ENCODE peak calls at places on chromosomes 11 and 22, in six cellular contexts. M is fibroblast of lung, Z is body of pancreas, L is endothelial cell of umbilical vein, G is mucosa of descending colon, B is adrenal gland. N is an unnamed sample.

GRCh38 chr11:1874406-1875092 is 17.1 kb downstream of the PRR33 start:
- DNase-seq in M (no peak), Z (no peak), L (no peak), G (peak; percentile 31), B (no peak), N (no peak)

GRCh38 chr11:70128435-70128906 is 50.4 kb downstream of the ANO1 start:
- DNase-seq in M (peak; percentile 59), Z (no peak), L (peak; percentile 52), G (no peak), B (no peak), N (no peak)

GRCh38 chr22:37485714-37486223 is 415 bp downstream of the MFNG start:
- DNase-seq in M (no peak), Z (no peak), L (peak; percentile 27), G (peak; percentile 49), B (no peak), N (no peak)

GRCh38 chr11:62664405-62665074 is 470 bp downstream of the C11orf98 start:
- DNase-seq in M (peak; percentile 67), Z (peak; percentile 76), L (no peak), G (no peak), B (peak; percentile 78), N (no peak)

GRCh38 chr22:44311104-44311854 is 1.5 kb downstream of the SHISAL1 start:
- DNase-seq in M (no peak), Z (no peak), L (no peak), G (no peak), B (no peak), N (no peak)

GRCh38 chr11:16494918-16495691 is 138.8 kb upstream of the SOX6 start:
- DNase-seq in M (no peak), Z (no peak), L (no peak), G (no peak), B (no peak), N (no peak)

GRCh38 chr11:14357843-14358728 is 897 bp downstream of the RRAS2 start:
- DNase-seq in M (peak; percentile 74), Z (peak; percentile 69), L (peak; percentile 65), G (peak; percentile 79), B (peak; percentile 61), N (peak; percentile 57)

GRCh38 chr11:78427615-78428272 is 10.1 kb upstream of the GAB2 start:
- DNase-seq in M (no peak), Z (no peak), L (no peak), G (no peak), B (no peak), N (no peak)

GRCh38 chr11:122743949-122744876 is 88.7 kb downstream of the UBASH3B start:
- DNase-seq in M (no peak), Z (peak; percentile 41), L (peak; percentile 82), G (peak; percentile 42), B (peak; percentile 65), N (peak; percentile 52)

GRCh38 chr11:118364956-118365615 is 5.7 kb downstream of the UBE4A start:
- DNase-seq in M (no peak), Z (no peak), L (no peak), G (no peak), B (no peak), N (no peak)

GRCh38 chr22:27804683-27805297 is 3.2 kb upstream of the MN1 start:
- DNase-seq in M (peak; percentile 58), Z (peak; percentile 73), L (peak; percentile 67), G (peak; percentile 67), B (peak; percentile 79), N (no peak)

GRCh38 chr11:61657566-61657965 is 22.6 kb upstream of the DAGLA start:
- DNase-seq in M (no peak), Z (peak; percentile 77), L (peak; percentile 37), G (no peak), B (no peak), N (no peak)

DNA sequence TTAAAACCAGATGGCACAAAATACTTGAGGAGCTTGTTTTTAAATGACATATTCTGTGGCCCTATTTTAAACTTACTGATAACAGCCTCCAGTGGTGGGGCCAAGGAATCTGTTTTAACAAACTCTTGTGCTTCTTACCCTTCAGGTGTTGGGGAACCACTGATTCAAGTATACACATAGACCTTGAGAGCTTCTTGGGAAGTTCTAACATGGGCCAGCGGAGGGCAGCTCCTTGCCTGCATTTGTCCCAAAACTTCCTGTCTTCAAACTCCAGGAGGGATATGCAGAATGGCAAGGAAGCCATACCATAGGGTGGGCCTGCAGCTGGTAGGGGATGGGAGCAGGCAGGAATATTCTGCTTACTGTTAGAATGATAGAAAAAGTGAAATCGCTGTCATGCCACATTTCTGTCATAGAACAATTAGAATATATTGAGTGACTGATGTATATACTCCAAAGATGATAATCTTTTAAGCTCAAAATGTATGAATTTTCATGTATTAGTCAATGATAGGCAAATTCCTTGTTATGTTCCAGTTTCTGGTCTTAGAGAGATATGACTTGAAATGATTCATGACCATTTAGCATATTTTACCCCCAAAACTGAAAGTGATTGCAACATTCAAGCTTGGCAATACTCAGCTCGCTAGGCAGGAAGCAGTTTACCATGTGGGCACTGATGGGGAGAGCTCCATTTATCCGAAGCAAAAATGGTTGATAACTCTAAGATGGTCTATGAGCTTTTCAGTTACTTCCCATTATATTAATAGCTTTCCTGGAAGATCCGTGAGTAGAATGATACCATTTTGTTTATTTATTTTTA is 9.2 kb downstream of the EXT2 start:
- DNase-seq in M (no peak), Z (no peak), L (no peak), G (no peak), B (no peak), N (no peak)
- TF ChIP-seq CTCF in M (no peak), Z (no peak), L (no peak), G (no peak), B (no peak), N (no peak)

GRCh38 chr11:119537641-119538253 is 114.8 kb upstream of the THY1 start:
- DNase-seq in M (no peak), Z (no peak), L (no peak), G (no peak), B (no peak), N (no peak)
- TF ChIP-seq CTCF in M (no peak), Z (no peak), L (no peak), G (no peak), B (no peak), N (no peak)

GRCh38 chr22:24007253-24008021 is 2.2 kb upstream of the GSTT4 start:
- DNase-seq in M (no peak), Z (no peak), L (no peak), G (no peak), B (no peak), N (no peak)
- TF ChIP-seq CTCF in M (no peak), Z (no peak), L (no peak), G (no peak), B (no peak), N (no peak)

GRCh38 chr11:37657645-37658044 is 1059.6 kb upstream of the RAG2 start:
- DNase-seq in M (peak; percentile 47), Z (no peak), L (peak; percentile 45), G (no peak), B (no peak), N (no peak)
- TF ChIP-seq CTCF in M (no peak), Z (no peak), L (peak; percentile 29), G (no peak), B (peak; percentile 36), N (no peak)

GRCh38 chr11:74863410-74863809 is 85.5 kb downstream of the XRRA1 start:
- DNase-seq in M (no peak), Z (no peak), L (no peak), G (no peak), B (no peak), N (no peak)
- TF ChIP-seq CTCF in M (no peak), Z (no peak), L (no peak), G (no peak), B (no peak), N (no peak)

DNA sequence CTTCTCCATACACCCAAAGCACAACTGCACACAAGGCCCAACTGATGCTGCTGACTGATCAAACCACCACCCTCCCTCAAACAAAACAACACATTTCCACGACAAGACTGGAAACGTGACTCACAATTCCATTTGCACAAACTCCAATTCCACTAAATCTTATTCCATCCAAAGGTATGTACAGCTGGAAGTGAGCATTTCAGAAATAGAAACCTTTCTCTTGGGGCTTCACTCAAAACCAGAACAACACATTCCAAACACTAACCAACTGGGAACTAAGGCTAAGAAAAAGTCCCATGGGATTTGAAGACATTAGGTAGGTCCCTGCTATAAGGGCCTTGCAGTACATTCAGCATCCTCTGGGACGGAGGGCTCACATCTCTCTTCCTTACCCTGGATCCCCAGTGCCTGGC is 19.6 kb downstream of the MORC2 start:
- DNase-seq in M (peak; percentile 19), Z (no peak), L (no peak), G (no peak), B (no peak), N (no peak)
- TF ChIP-seq CTCF in M (no peak), Z (no peak), L (no peak), G (no peak), B (no peak), N (no peak)

DNA sequence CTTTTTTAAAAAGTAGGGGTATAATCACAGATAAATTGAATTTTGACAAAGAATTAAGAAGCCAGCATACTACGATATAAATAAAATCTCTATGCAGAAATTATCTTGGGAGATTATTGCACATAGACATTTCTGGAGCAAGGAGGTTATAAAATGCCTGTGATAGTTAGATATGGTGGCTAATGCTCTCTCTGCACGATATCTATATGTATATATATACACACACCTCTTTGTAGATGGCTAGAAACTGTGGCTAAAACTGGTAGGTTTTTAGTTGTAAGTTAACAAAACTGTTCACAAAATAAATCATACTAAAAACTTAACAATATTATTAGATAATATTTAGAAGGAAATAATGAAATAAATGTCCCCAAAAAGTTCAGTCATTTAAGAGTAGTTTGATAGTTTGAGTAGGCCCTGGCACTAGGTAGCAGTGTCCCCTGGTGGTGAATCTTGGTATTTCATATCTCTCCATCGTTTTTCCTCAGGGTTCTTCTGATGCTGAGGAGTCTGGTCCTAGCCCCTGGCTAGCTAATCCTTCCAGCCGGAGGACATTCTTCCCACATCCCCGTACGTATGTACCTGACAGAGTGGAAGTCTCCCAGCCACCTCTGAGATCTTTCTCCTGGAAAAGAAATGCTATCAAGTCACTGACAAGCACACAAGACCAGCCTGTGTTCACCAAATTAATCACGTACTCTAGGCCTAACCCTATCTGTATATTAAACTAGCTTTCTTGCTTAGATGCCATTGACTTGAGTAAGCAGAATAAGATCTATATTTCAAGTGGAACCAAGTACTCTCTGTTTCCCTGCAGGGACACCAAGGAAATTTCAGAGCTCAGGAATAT is 32.2 kb downstream of the ART5 start:
- DNase-seq in M (no peak), Z (peak; percentile 22), L (peak; percentile 61), G (no peak), B (no peak), N (no peak)
- TF ChIP-seq CTCF in M (peak; percentile 88), Z (peak; percentile 80), L (peak; percentile 75), G (peak; percentile 61), B (peak; percentile 77), N (peak; percentile 85)

N was measured in natural killer cell.